ENCODE peak calls at places on chromosomes 7 and 10, in four cellular contexts. F is EL; U is activated CD8-positive, alpha-beta memory T cell treated with anti-CD3 and anti-CD28 coated beads for 4 hours; I is MV-4-11. N is an unnamed sample.
A peak's percentile ranks its signal among the peaks of the same experiment; 100 is the strongest.

GRCh38 chr7:49773082-49773938 is at the start of gene VWC2:
- DNase-seq in F (no peak), U (no peak), I (no peak), N (no peak)

GRCh38 chr10:88232029-88232895 is 350.9 kb downstream of the RNLS start:
- DNase-seq in F (peak; percentile 43), U (no peak), I (no peak), N (peak; percentile 67)

GRCh38 chr10:3763852-3764625 is 21.0 kb downstream of the KLF6 start:
- DNase-seq in F (peak; percentile 76), U (no peak), I (no peak), N (no peak)

GRCh38 chr7:1579481-1580421 is 9.9 kb upstream of the PSMG3 start:
- DNase-seq in F (peak; percentile 60), U (peak; percentile 39), I (peak; percentile 34), N (peak; percentile 11)

GRCh38 chr10:131838921-131839320 is 61.9 kb upstream of the PPP2R2D start:
- DNase-seq in F (no peak), U (no peak), I (no peak), N (no peak)

GRCh38 chr7:132514430-132514829 is 61.8 kb downstream of the PLXNA4 start:
- DNase-seq in F (no peak), U (no peak), I (no peak), N (no peak)

GRCh38 chr10:43316516-43316915 is 49.7 kb upstream of the RASGEF1A start:
- DNase-seq in F (no peak), U (no peak), I (no peak), N (no peak)

GRCh38 chr10:31121797-31122586 is 90.3 kb upstream of the ZNF438 start:
- DNase-seq in F (peak; percentile 66), U (no peak), I (no peak), N (no peak)

GRCh38 chr7:139946539-139946938 is 116.2 kb downstream of the PARP12 start:
- DNase-seq in F (no peak), U (no peak), I (peak; percentile 19), N (no peak)

GRCh38 chr7:51316666-51317581 is at the start of gene COBL:
- DNase-seq in F (no peak), U (no peak), I (no peak), N (no peak)

GRCh38 chr10:129341131-129341530 is 125.9 kb upstream of the MGMT start:
- DNase-seq in F (no peak), U (no peak), I (no peak), N (no peak)

GRCh38 chr7:127888411-127888810 is 142.8 kb downstream of the LRRC4 start:
- DNase-seq in F (no peak), U (no peak), I (no peak), N (no peak)

GRCh38 chr10:24382045-24382444 is 173.1 kb downstream of the KIAA1217 start:
- DNase-seq in F (no peak), U (no peak), I (no peak), N (no peak)

GRCh38 chr10:91635401-91636400 is 2.8 kb upstream of the PPP1R3C start:
- DNase-seq in F (peak; percentile 82), U (no peak), I (peak; percentile 36), N (peak; percentile 86)

GRCh38 chr7:102860351-102860811 is 52.4 kb upstream of the LRRC17 start:
- DNase-seq in F (peak; percentile 61), U (no peak), I (no peak), N (no peak)

GRCh38 chr7:10475940-10476641 is 497.6 kb upstream of the PHF14 start:
- DNase-seq in F (no peak), U (no peak), I (no peak), N (no peak)

GRCh38 chr10:121558246-121558645 is 40.0 kb downstream of the FGFR2 start:
- DNase-seq in F (no peak), U (no peak), I (no peak), N (no peak)

GRCh38 chr10:33332183-33333031 is 2.1 kb downstream of the NRP1 start:
- DNase-seq in F (peak; percentile 47), U (no peak), I (no peak), N (no peak)

GRCh38 chr10:128530301-128530700 is 404.1 kb upstream of the MKI67 start:
- DNase-seq in F (no peak), U (no peak), I (peak; percentile 5), N (peak; percentile 49)

GRCh38 chr7:24917510-24918239 is 62.3 kb downstream of the OSBPL3 start:
- DNase-seq in F (peak; percentile 82), U (no peak), I (no peak), N (no peak)

GRCh38 chr10:94803307-94803706 is 40.8 kb downstream of the CYP2C19 start:
- DNase-seq in F (no peak), U (no peak), I (no peak), N (no peak)

GRCh38 chr7:1230411-1231213 is 2.1 kb upstream of the UNCX start:
- DNase-seq in F (no peak), U (no peak), I (no peak), N (no peak)

GRCh38 chr10:131689486-131689885 is 211.3 kb upstream of the PPP2R2D start:
- DNase-seq in F (no peak), U (no peak), I (no peak), N (no peak)

N was measured in Kasumi-1.